ENCODE peak calls at places on chromosomes 11 and 22, in ten cellular contexts. M is NCI-H774; O is LoVo; Z is activated naive CD8-positive, alpha-beta T cell treated with anti-CD3 and anti-CD28 coated beads, Interleukin-2, amount 50 U/mL, for 24 hours; U is stimulated activated CD4-positive, alpha-beta T cell treated with anti-CD3 and anti-CD28 coated beads, Interleukin-4, amount 100 ng/mL, for 1 hour; X is memory B cell; D is ACHN; A is NCI-H1436; B is MV-4-11; P is CD4-positive, CD25-positive, alpha-beta regulatory T cell. W is an unnamed sample.
A peak's percentile ranks its signal among the peaks of the same experiment; 100 is the strongest.

GRCh38 chr11:2104524-2105440 is 34.4 kb downstream of the IGF2 start:
- DNase-seq in M (no peak), O (no peak), Z (no peak), U (no peak), X (no peak), D (no peak), A (no peak), B (no peak), P (no peak), W (no peak)

GRCh38 chr11:650482-650881 is 13.4 kb downstream of the DRD4 start:
- DNase-seq in M (no peak), O (no peak), Z (no peak), U (no peak), X (no peak), D (no peak), A (no peak), B (no peak), P (no peak), W (no peak)

GRCh38 chr11:98568011-98568410 is 452.7 kb upstream of the CNTN5 start:
- DNase-seq in M (no peak), O (no peak), Z (no peak), U (no peak), X (no peak), D (no peak), A (no peak), B (no peak), P (no peak), W (no peak)

GRCh38 chr11:114192841-114193389 is 103.3 kb upstream of the NNMT start:
- DNase-seq in M (no peak), O (no peak), Z (no peak), U (no peak), X (no peak), D (no peak), A (no peak), B (peak; percentile 24), P (no peak), W (no peak)

GRCh38 chr11:45313211-45313865 is 27.2 kb upstream of the SYT13 start:
- DNase-seq in M (no peak), O (no peak), Z (no peak), U (no peak), X (no peak), D (no peak), A (no peak), B (no peak), P (no peak), W (no peak)

GRCh38 chr22:17501679-17502285 is 61.5 kb upstream of the SLC25A18 start:
- DNase-seq in M (peak; percentile 20), O (peak; percentile 78), Z (no peak), U (no peak), X (peak; percentile 69), D (peak; percentile 64), A (peak; percentile 69), B (peak; percentile 66), P (peak; percentile 67), W (no peak)

GRCh38 chr22:39453765-39454378 is 2.9 kb upstream of the MGAT3 start:
- DNase-seq in M (no peak), O (no peak), Z (no peak), U (no peak), X (no peak), D (no peak), A (no peak), B (no peak), P (no peak), W (no peak)

GRCh38 chr22:39306456-39307361 is 12.7 kb downstream of the RPL3 start:
- DNase-seq in M (peak; percentile 0), O (no peak), Z (peak; percentile 69), U (peak; percentile 50), X (no peak), D (no peak), A (no peak), B (peak; percentile 32), P (peak; percentile 38), W (no peak)

GRCh38 chr11:131561486-131561885 is 191.1 kb downstream of the NTM start:
- DNase-seq in M (no peak), O (no peak), Z (no peak), U (no peak), X (no peak), D (no peak), A (no peak), B (no peak), P (no peak), W (no peak)

GRCh38 chr11:79030448-79030847 is 410.4 kb downstream of the TENM4 start:
- DNase-seq in M (no peak), O (no peak), Z (no peak), U (no peak), X (no peak), D (no peak), A (no peak), B (no peak), P (no peak), W (no peak)

GRCh38 chr11:818396-819128 is at the start of gene PNPLA2:
- DNase-seq in M (no peak), O (no peak), Z (no peak), U (no peak), X (no peak), D (peak; percentile 85), A (no peak), B (no peak), P (no peak), W (no peak)

GRCh38 chr22:42160830-42161696 is 30.5 kb upstream of the CYP2D6 start:
- DNase-seq in M (no peak), O (peak; percentile 37), Z (no peak), U (no peak), X (no peak), D (no peak), A (no peak), B (no peak), P (no peak), W (no peak)

GRCh38 chr11:2526808-2527381 is 82.1 kb downstream of the KCNQ1 start:
- DNase-seq in M (no peak), O (no peak), Z (peak; percentile 21), U (no peak), X (peak; percentile 78), D (no peak), A (no peak), B (peak; percentile 90), P (no peak), W (peak; percentile 88)

GRCh38 chr11:105000167-105000566 is 22.8 kb downstream of the CASP5 start:
- DNase-seq in M (no peak), O (no peak), Z (no peak), U (no peak), X (no peak), D (peak; percentile 49), A (no peak), B (no peak), P (no peak), W (no peak)

GRCh38 chr11:92152245-92152644 is 72.4 kb upstream of the FAT3 start:
- DNase-seq in M (no peak), O (no peak), Z (no peak), U (no peak), X (no peak), D (peak; percentile 4), A (no peak), B (no peak), P (no peak), W (no peak)

GRCh38 chr11:132981146-132981956 is 551.0 kb downstream of the OPCML start:
- DNase-seq in M (no peak), O (no peak), Z (no peak), U (no peak), X (no peak), D (no peak), A (no peak), B (no peak), P (no peak), W (no peak)

GRCh38 chr11:27447288-27447914 is 25.2 kb downstream of the LGR4 start:
- DNase-seq in M (no peak), O (no peak), Z (no peak), U (no peak), X (no peak), D (no peak), A (no peak), B (no peak), P (no peak), W (no peak)

GRCh38 chr11:33997473-33998347 is 53.8 kb upstream of the CAPRIN1 start:
- DNase-seq in M (no peak), O (no peak), Z (no peak), U (no peak), X (no peak), D (no peak), A (no peak), B (no peak), P (no peak), W (no peak)

GRCh38 chr11:19864141-19865120 is 151.8 kb downstream of the NAV2 start:
- DNase-seq in M (peak; percentile 8), O (no peak), Z (no peak), U (no peak), X (no peak), D (no peak), A (no peak), B (no peak), P (no peak), W (no peak)

GRCh38 chr11:130022799-130023198 is 20.2 kb upstream of the PRDM10 start:
- DNase-seq in M (no peak), O (no peak), Z (no peak), U (no peak), X (no peak), D (peak; percentile 65), A (no peak), B (no peak), P (no peak), W (no peak)

GRCh38 chr11:120302001-120302805 is 22.9 kb upstream of the TLCD5 start:
- DNase-seq in M (no peak), O (peak; percentile 11), Z (no peak), U (no peak), X (no peak), D (no peak), A (no peak), B (no peak), P (no peak), W (no peak)

GRCh38 chr11:71420455-71421241 is 27.5 kb downstream of the DHCR7 start:
- DNase-seq in M (peak; percentile 59), O (peak; percentile 6), Z (peak; percentile 28), U (no peak), X (peak; percentile 14), D (peak; percentile 53), A (peak; percentile 36), B (peak; percentile 26), P (no peak), W (no peak)

GRCh38 chr11:79265756-79266322 is 175.0 kb downstream of the TENM4 start:
- DNase-seq in M (no peak), O (no peak), Z (no peak), U (no peak), X (no peak), D (no peak), A (no peak), B (no peak), P (no peak), W (no peak)

GRCh38 chr11:36347384-36347906 is 51.4 kb downstream of the PRR5L start:
- DNase-seq in M (no peak), O (no peak), Z (no peak), U (no peak), X (no peak), D (no peak), A (no peak), B (no peak), P (no peak), W (no peak)

GRCh38 chr11:66974724-66975402 is at the start of gene C11orf86:
- DNase-seq in M (no peak), O (peak; percentile 24), Z (no peak), U (no peak), X (no peak), D (no peak), A (no peak), B (no peak), P (no peak), W (no peak)

GRCh38 chr11:34349882-34350281 is 7.9 kb downstream of the ABTB2 start:
- DNase-seq in M (no peak), O (no peak), Z (no peak), U (no peak), X (no peak), D (no peak), A (no peak), B (no peak), P (no peak), W (no peak)

GRCh38 chr11:457071-457760 is 7.1 kb downstream of the PTDSS2 start:
- DNase-seq in M (no peak), O (no peak), Z (no peak), U (no peak), X (no peak), D (no peak), A (no peak), B (no peak), P (no peak), W (no peak)

GRCh38 chr22:16609548-16610261 is 17.1 kb upstream of the CCT8L2 start:
- DNase-seq in M (no peak), O (no peak), Z (no peak), U (no peak), X (no peak), D (peak; percentile 22), A (no peak), B (no peak), P (no peak), W (no peak)